ENCODE peak calls at places on chromosomes 11 and 22, in seven cellular contexts. G is ELR; B is RWPE1; J is progenitor cell of endocrine pancreas; H is globus pallidus; Q is OCI-LY7; A is activated naive CD4-positive, alpha-beta T cell. K is an unnamed sample.
A peak's percentile ranks its signal among the peaks of the same experiment; 100 is the strongest.

GRCh38 chr22:23034621-23035556 is 35.4 kb upstream of the GNAZ start:
- DNase-seq in G (no peak), B (no peak), J (no peak), H (no peak), Q (peak; percentile 94), A (no peak), K (no peak)

GRCh38 chr22:38034278-38034882 is 22.8 kb upstream of the PICK1 start:
- DNase-seq in G (peak; percentile 91), B (peak; percentile 79), J (no peak), H (peak; percentile 91), Q (no peak), A (no peak), K (peak; percentile 47)

GRCh38 chr22:43848366-43849171 is 13.7 kb downstream of the SULT4A1 start:
- DNase-seq in G (peak; percentile 24), B (no peak), J (no peak), H (no peak), Q (no peak), A (no peak), K (peak; percentile 19)

GRCh38 chr11:2535673-2536439 is 91.0 kb downstream of the KCNQ1 start:
- DNase-seq in G (no peak), B (no peak), J (no peak), H (no peak), Q (no peak), A (no peak), K (no peak)

GRCh38 chr11:117430293-117430955 is 102.8 kb downstream of the CEP164 start:
- DNase-seq in G (no peak), B (no peak), J (no peak), H (no peak), Q (no peak), A (no peak), K (no peak)

GRCh38 chr11:73566977-73567755 is 30.7 kb downstream of the FAM168A start:
- DNase-seq in G (no peak), B (no peak), J (no peak), H (no peak), Q (no peak), A (no peak), K (no peak)

GRCh38 chr22:31308181-31308580 is 15.9 kb upstream of the PIK3IP1 start:
- DNase-seq in G (no peak), B (no peak), J (no peak), H (no peak), Q (peak; percentile 58), A (no peak), K (no peak)

GRCh38 chr11:82750643-82751139 is 17.0 kb upstream of the FAM181B start:
- DNase-seq in G (no peak), B (no peak), J (no peak), H (no peak), Q (no peak), A (no peak), K (no peak)

GRCh38 chr11:26229270-26229669 is 102.7 kb upstream of the ANO3 start:
- DNase-seq in G (peak; percentile 91), B (peak; percentile 61), J (no peak), H (no peak), Q (no peak), A (no peak), K (no peak)

GRCh38 chr11:20364412-20364792 is 888 bp downstream of the HTATIP2 start:
- DNase-seq in G (no peak), B (no peak), J (no peak), H (peak; percentile 49), Q (no peak), A (no peak), K (no peak)

GRCh38 chr11:33828604-33829429 is 54.5 kb upstream of the FBXO3 start:
- DNase-seq in G (no peak), B (peak; percentile 18), J (no peak), H (no peak), Q (no peak), A (no peak), K (no peak)

GRCh38 chr11:10494636-10495463 is 39.8 kb downstream of the AMPD3 start:
- DNase-seq in G (no peak), B (no peak), J (no peak), H (no peak), Q (no peak), A (no peak), K (no peak)

GRCh38 chr22:41481131-41481830 is 12.4 kb downstream of the ACO2 start:
- DNase-seq in G (peak; percentile 34), B (no peak), J (no peak), H (peak; percentile 44), Q (no peak), A (no peak), K (no peak)

GRCh38 chr11:44774131-44774530 is 47.4 kb downstream of the TSPAN18 start:
- DNase-seq in G (no peak), B (no peak), J (no peak), H (no peak), Q (no peak), A (no peak), K (no peak)

GRCh38 chr11:69439651-69440464 is 41.6 kb upstream of the LINC01488 start:
- DNase-seq in G (peak; percentile 56), B (no peak), J (no peak), H (no peak), Q (no peak), A (no peak), K (no peak)

K was measured in GM12865.